ENCODE peak calls at places on chromosomes 13 and 19, in five cellular contexts. A is AG09309; C is AG10803; G is cerebellum; N is CD4-positive, alpha-beta memory T cell. M is an unnamed sample.

GRCh38 chr13:47175172-47175806 is 278.4 kb upstream of the HTR2A start:
- DNase-seq in N (no peak), C (peak), G (no peak), A (peak), M (no peak)

GRCh38 chr13:30431269-30431950 is 9.1 kb downstream of the UBE2L5 start:
- DNase-seq in G (no peak), N (no peak), A (no peak), C (no peak), M (no peak)

GRCh38 chr13:99969934-99970760 is 1.4 kb downstream of the ZIC5 start:
- DNase-seq in N (peak), A (no peak), C (no peak), G (no peak), M (peak)

GRCh38 chr19:49355890-49356289 is 6.3 kb downstream of the TEAD2 start:
- DNase-seq in N (no peak), C (peak), A (no peak), G (no peak), M (no peak)

GRCh38 chr13:109973279-109973678 is 186.9 kb upstream of the IRS2 start:
- DNase-seq in C (no peak), A (no peak), N (no peak), G (no peak), M (no peak)

GRCh38 chr13:48595330-48596127 is 58.2 kb upstream of the CYSLTR2 start:
- DNase-seq in G (peak), C (peak), N (peak), A (peak), M (peak)

GRCh38 chr13:77239312-77239711 is 87.6 kb downstream of the MYCBP2 start:
- DNase-seq in C (no peak), G (no peak), A (no peak), N (no peak), M (no peak)

GRCh38 chr19:13997637-13997962 is 8.5 kb downstream of the RFX1 start:
- DNase-seq in N (no peak), C (no peak), A (no peak), G (no peak), M (no peak)

GRCh38 chr19:7863157-7863970 is 10.8 kb downstream of the PRR36 start:
- DNase-seq in G (no peak), A (no peak), C (no peak), N (no peak), M (no peak)

GRCh38 chr13:79187917-79188699 is 217.9 kb downstream of the RBM26 start:
- DNase-seq in N (no peak), A (no peak), G (no peak), C (no peak), M (no peak)

GRCh38 chr19:13557756-13558398 is 51.6 kb upstream of the CACNA1A start:
- DNase-seq in C (no peak), N (peak), G (peak), A (no peak), M (no peak)

GRCh38 chr19:37905936-37906867 is at the start of gene WDR87:
- DNase-seq in G (peak), C (peak), A (no peak), N (no peak), M (peak)

GRCh38 chr13:41546372-41547252 is 89.3 kb downstream of the RGCC start:
- DNase-seq in C (peak), N (no peak), G (no peak), A (peak), M (no peak)

GRCh38 chr19:40489882-40490230 is 23.1 kb downstream of the SPTBN4 start:
- DNase-seq in C (no peak), N (no peak), A (no peak), G (no peak), M (no peak)

GRCh38 chr19:35395762-35396199 is 24.9 kb downstream of the GPR42 start:
- DNase-seq in A (no peak), G (no peak), N (no peak), C (no peak), M (no peak)

GRCh38 chr13:73754727-73755292 is 379.4 kb downstream of the KLF12 start:
- DNase-seq in G (peak), N (peak), A (peak), C (peak), M (peak)

GRCh38 chr13:76440568-76440967 is 445.6 kb downstream of the KCTD12 start:
- DNase-seq in G (no peak), N (no peak), C (no peak), A (no peak), M (no peak)

M was measured in HAP-1.